ENCODE peak calls at places on chromosomes 6 and 20, in six cellular contexts. One of them, this sample, is unnamed.

GRCh38 chr6:144330588-144330987 is 45.5 kb downstream of the UTRN start:
- DNase-seq in HepG2: no peak
- DNase-seq in GM12878: no peak
- DNase-seq in endothelial cell of umbilical vein: no peak
- DNase-seq in A549: no peak
- DNase-seq in K562: no peak
- DNase-seq in this sample: no peak

GRCh38 chr6:73314577-73315492 is 39.2 kb downstream of the DPPA5 start:
- DNase-seq in endothelial cell of umbilical vein: no peak
- DNase-seq in K562: no peak
- DNase-seq in HepG2: no peak
- DNase-seq in A549: no peak
- DNase-seq in GM12878: no peak
- DNase-seq in this sample: no peak

GRCh38 chr6:21133902-21134301 is 459.6 kb upstream of the SOX4 start:
- DNase-seq in HepG2: no peak
- DNase-seq in GM12878: no peak
- DNase-seq in K562: no peak
- DNase-seq in endothelial cell of umbilical vein: no peak
- DNase-seq in A549: no peak
- DNase-seq in this sample: no peak

GRCh38 chr20:38628580-38629470 is 27.2 kb downstream of the ARHGAP40 start:
- DNase-seq in HepG2: no peak
- DNase-seq in K562: no peak
- DNase-seq in GM12878: no peak
- DNase-seq in endothelial cell of umbilical vein: no peak
- DNase-seq in A549: no peak
- DNase-seq in this sample: no peak

GRCh38 chr6:134936927-134937326 is 13.0 kb downstream of the ALDH8A1 start:
- DNase-seq in A549: no peak
- DNase-seq in K562: no peak
- DNase-seq in GM12878: no peak
- DNase-seq in HepG2: no peak
- DNase-seq in endothelial cell of umbilical vein: no peak
- DNase-seq in this sample: no peak

GRCh38 chr6:73704798-73705197 is 8.8 kb downstream of the CD109 start:
- DNase-seq in GM12878: no peak
- DNase-seq in HepG2: no peak
- DNase-seq in K562: no peak
- DNase-seq in A549: no peak
- DNase-seq in endothelial cell of umbilical vein: no peak
- DNase-seq in this sample: no peak

GRCh38 chr6:107125771-107126170 is 10.5 kb upstream of the BEND3 start:
- DNase-seq in GM12878: no peak
- DNase-seq in K562: no peak
- DNase-seq in HepG2: no peak
- DNase-seq in A549: no peak
- DNase-seq in endothelial cell of umbilical vein: no peak
- DNase-seq in this sample: no peak

GRCh38 chr20:44702776-44703175 is 12.4 kb upstream of the CCN5 start:
- DNase-seq in K562: no peak
- DNase-seq in A549: no peak
- DNase-seq in endothelial cell of umbilical vein: peak; percentile 94
- DNase-seq in GM12878: no peak
- DNase-seq in HepG2: no peak
- DNase-seq in this sample: peak; percentile 93

GRCh38 chr6:96433950-96434349 is 87.7 kb upstream of the UFL1 start:
- DNase-seq in HepG2: no peak
- DNase-seq in endothelial cell of umbilical vein: no peak
- DNase-seq in GM12878: no peak
- DNase-seq in A549: no peak
- DNase-seq in K562: no peak
- DNase-seq in this sample: no peak

GRCh38 chr20:61584851-61585250 is 332.8 kb downstream of the CDH4 start:
- DNase-seq in GM12878: no peak
- DNase-seq in A549: no peak
- DNase-seq in K562: peak; percentile 6
- DNase-seq in endothelial cell of umbilical vein: no peak
- DNase-seq in HepG2: no peak
- DNase-seq in this sample: no peak

GRCh38 chr6:12296255-12296573 is 6.1 kb downstream of the EDN1 start:
- DNase-seq in HepG2: peak; percentile 73
- DNase-seq in A549: peak; percentile 67
- DNase-seq in GM12878: no peak
- DNase-seq in endothelial cell of umbilical vein: peak; percentile 53
- DNase-seq in K562: no peak
- DNase-seq in this sample: no peak

GRCh38 chr6:157685596-157686280 is 137.3 kb upstream of the SNX9 start:
- DNase-seq in endothelial cell of umbilical vein: no peak
- DNase-seq in GM12878: no peak
- DNase-seq in HepG2: no peak
- DNase-seq in K562: no peak
- DNase-seq in A549: no peak
- DNase-seq in this sample: no peak

GRCh38 chr20:50877232-50877631 is 54.0 kb downstream of the ADNP start:
- DNase-seq in HepG2: no peak
- DNase-seq in GM12878: no peak
- DNase-seq in endothelial cell of umbilical vein: no peak
- DNase-seq in K562: no peak
- DNase-seq in A549: no peak
- DNase-seq in this sample: no peak

GRCh38 chr20:11117808-11118528 is 444.2 kb upstream of the JAG1 start:
- DNase-seq in K562: no peak
- DNase-seq in endothelial cell of umbilical vein: peak; percentile 67
- DNase-seq in HepG2: no peak
- DNase-seq in A549: peak; percentile 44
- DNase-seq in GM12878: no peak
- DNase-seq in this sample: no peak

GRCh38 chr6:106104941-106105340 is 18.8 kb downstream of the PRDM1 start:
- DNase-seq in K562: no peak
- DNase-seq in GM12878: no peak
- DNase-seq in HepG2: no peak
- DNase-seq in A549: no peak
- DNase-seq in endothelial cell of umbilical vein: no peak
- DNase-seq in this sample: no peak

GRCh38 chr6:168789699-168790098 is 348.7 kb downstream of the SMOC2 start:
- DNase-seq in HepG2: no peak
- DNase-seq in endothelial cell of umbilical vein: no peak
- DNase-seq in GM12878: no peak
- DNase-seq in A549: no peak
- DNase-seq in K562: no peak
- DNase-seq in this sample: no peak

GRCh38 chr6:168782211-168782729 is 341.3 kb downstream of the SMOC2 start:
- DNase-seq in A549: no peak
- DNase-seq in K562: no peak
- DNase-seq in GM12878: no peak
- DNase-seq in endothelial cell of umbilical vein: no peak
- DNase-seq in HepG2: no peak
- DNase-seq in this sample: no peak

GRCh38 chr6:168785720-168786511 is 344.9 kb downstream of the SMOC2 start:
- DNase-seq in A549: no peak
- DNase-seq in K562: no peak
- DNase-seq in GM12878: no peak
- DNase-seq in endothelial cell of umbilical vein: no peak
- DNase-seq in HepG2: no peak
- DNase-seq in this sample: no peak

GRCh38 chr6:168784426-168784825 is 343.4 kb downstream of the SMOC2 start:
- DNase-seq in GM12878: no peak
- DNase-seq in HepG2: no peak
- DNase-seq in endothelial cell of umbilical vein: no peak
- DNase-seq in A549: no peak
- DNase-seq in K562: no peak
- DNase-seq in this sample: no peak
- TF ChIP-seq MYC in GM12878: no peak
- TF ChIP-seq MYC in HepG2: no peak
- TF ChIP-seq MYC in endothelial cell of umbilical vein: no peak
- TF ChIP-seq MYC in A549: no peak
- TF ChIP-seq MYC in K562: no peak
- TF ChIP-seq MYC in this sample: no peak

GRCh38 chr6:40910260-40910893 is 128.6 kb downstream of the UNC5CL start:
- DNase-seq in K562: no peak
- DNase-seq in A549: no peak
- DNase-seq in endothelial cell of umbilical vein: no peak
- DNase-seq in HepG2: no peak
- DNase-seq in GM12878: no peak
- DNase-seq in this sample: no peak

GRCh38 chr6:40904583-40905194 is 134.3 kb downstream of the UNC5CL start:
- DNase-seq in K562: no peak
- DNase-seq in GM12878: no peak
- DNase-seq in endothelial cell of umbilical vein: no peak
- DNase-seq in A549: no peak
- DNase-seq in HepG2: no peak
- DNase-seq in this sample: no peak

GRCh38 chr6:40909811-40910210 is 129.2 kb downstream of the UNC5CL start:
- DNase-seq in A549: no peak
- DNase-seq in GM12878: no peak
- DNase-seq in K562: no peak
- DNase-seq in endothelial cell of umbilical vein: no peak
- DNase-seq in HepG2: no peak
- DNase-seq in this sample: no peak

GRCh38 chr6:40906759-40907158 is 132.3 kb downstream of the UNC5CL start:
- DNase-seq in HepG2: no peak
- DNase-seq in GM12878: no peak
- DNase-seq in A549: peak; percentile 65
- DNase-seq in K562: no peak
- DNase-seq in endothelial cell of umbilical vein: peak; percentile 63
- DNase-seq in this sample: no peak

DNA sequence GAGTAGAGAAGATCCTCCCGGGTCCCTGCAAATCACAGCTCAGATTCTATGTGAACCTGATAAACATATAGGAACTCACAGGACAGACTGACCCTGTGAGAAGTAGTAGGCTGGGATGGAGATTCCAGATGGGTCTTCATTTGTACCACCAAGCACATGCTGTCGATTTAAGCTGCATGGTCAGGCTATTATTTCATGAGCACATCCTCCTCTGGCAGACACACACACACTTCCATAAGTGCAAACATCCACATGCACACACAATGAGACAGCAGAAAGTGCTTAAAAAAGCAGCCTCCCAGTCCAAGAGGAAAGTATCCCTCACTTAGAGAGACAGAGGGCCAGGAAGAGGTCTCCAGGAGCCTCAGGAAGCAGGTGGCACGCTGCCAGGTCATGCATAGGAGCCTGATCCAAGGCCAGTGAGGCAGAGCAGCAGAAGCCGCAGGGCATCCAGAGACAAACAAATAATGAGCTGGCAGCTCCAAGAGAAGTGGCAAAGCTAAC is 131.8 kb downstream of the UNC5CL start:
- DNase-seq in HepG2: peak; percentile 19
- DNase-seq in K562: no peak
- DNase-seq in GM12878: no peak
- DNase-seq in A549: peak; percentile 71
- DNase-seq in endothelial cell of umbilical vein: peak; percentile 68
- DNase-seq in this sample: no peak
- TF ChIP-seq MAX in HepG2: no peak
- TF ChIP-seq MAX in K562: no peak
- TF ChIP-seq MAX in GM12878: no peak
- TF ChIP-seq MAX in A549: peak; percentile 71
- TF ChIP-seq MAX in endothelial cell of umbilical vein: no peak
- TF ChIP-seq MAX in this sample: no peak

GRCh38 chr6:28789553-28790083 is 134.2 kb downstream of the TRIM27 start:
- DNase-seq in endothelial cell of umbilical vein: peak; percentile 49
- DNase-seq in A549: no peak
- DNase-seq in HepG2: peak; percentile 80
- DNase-seq in K562: peak; percentile 91
- DNase-seq in GM12878: no peak
- DNase-seq in this sample: peak; percentile 80

GRCh38 chr6:28791002-28791383 is 132.8 kb downstream of the TRIM27 start:
- DNase-seq in GM12878: no peak
- DNase-seq in K562: no peak
- DNase-seq in A549: no peak
- DNase-seq in endothelial cell of umbilical vein: no peak
- DNase-seq in HepG2: no peak
- DNase-seq in this sample: no peak

DNA sequence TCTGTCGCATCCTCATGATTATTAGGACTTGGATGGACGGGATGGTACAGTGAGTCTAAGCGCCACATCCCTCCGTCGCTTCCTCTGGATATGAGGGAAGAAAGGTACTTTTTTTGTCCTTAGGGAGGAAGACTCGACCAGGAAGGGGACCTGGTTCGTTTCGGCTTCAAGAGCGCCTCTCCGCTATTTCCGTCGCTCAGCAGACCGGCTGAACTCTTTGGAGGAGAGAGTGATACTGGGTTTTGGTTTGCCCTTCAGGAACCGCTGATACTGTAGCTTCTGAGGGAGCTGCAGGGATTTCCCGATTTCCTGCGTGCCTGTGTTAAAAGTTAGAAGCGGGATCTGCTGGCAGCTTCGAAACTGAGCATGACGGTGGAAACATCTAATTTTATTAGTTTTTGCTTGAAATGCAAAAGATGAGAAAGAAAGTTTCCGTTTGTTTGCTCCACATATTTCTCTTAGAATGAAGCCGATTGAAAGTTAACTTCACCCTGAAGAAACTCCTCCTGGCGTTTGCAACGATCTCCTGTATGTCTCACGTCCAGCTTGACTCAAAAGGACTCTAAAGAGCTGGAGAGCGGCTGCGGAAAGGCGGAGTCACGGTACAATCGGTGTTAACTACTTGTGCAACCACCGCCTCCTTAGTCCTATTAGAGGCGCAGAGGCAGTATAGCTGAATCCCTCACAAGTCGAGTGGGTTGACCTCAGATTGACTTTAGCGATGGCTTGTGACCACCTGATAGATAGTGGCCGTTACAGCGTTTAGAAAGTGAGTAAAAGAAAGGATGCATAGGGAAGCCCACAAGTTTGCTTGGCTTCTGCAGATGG is 129.4 kb downstream of the TRIM27 start:
- DNase-seq in K562: peak; percentile 89
- DNase-seq in GM12878: no peak
- DNase-seq in endothelial cell of umbilical vein: peak; percentile 29
- DNase-seq in HepG2: peak; percentile 29
- DNase-seq in A549: no peak
- DNase-seq in this sample: peak; percentile 85
- H3K4me3 ChIP-seq in K562: peak overlapping the region; percentile 47
- H3K4me3 ChIP-seq in GM12878: peak overlapping the region; percentile 59
- H3K4me3 ChIP-seq in endothelial cell of umbilical vein: peak overlapping the region; percentile 44
- H3K4me3 ChIP-seq in HepG2: peak overlapping the region; percentile 42
- H3K4me3 ChIP-seq in A549: peak overlapping the region; percentile 42
- H3K4me3 ChIP-seq in this sample: peak overlapping the region; percentile 64

DNA sequence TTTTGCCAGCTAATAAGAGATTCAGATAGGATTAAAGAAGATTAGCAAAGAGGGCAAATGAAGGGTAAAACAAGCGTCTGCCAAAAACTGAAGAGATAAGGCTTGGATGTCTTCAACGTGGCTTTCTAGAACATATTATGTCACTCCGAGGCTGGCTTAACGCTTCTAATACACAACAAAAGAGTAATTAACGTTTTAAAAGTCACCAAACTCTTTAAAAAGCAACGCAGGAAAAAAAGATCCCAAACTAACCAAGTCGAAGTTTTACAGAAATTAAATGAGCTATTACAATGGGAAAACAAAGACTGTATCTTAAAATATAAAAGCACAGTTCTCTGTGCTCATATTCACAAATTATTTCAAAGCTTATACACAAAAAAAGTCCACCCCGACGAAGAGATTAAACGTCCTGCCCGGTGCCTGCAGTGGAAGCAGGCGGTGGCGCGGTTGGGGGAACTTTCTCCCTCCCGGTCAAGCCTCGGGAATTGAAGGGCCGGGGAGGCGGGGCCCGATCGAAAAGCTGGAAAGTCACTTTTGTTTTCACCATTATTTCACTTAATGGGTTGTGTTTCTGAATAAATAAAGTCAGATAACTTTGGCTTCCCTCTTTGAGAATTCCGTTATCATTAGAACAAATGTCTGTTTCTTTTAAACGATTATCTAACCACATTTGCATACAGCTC is 1.2 kb downstream of the MAK start:
- DNase-seq in HepG2: no peak
- DNase-seq in A549: peak; percentile 43
- DNase-seq in GM12878: no peak
- DNase-seq in endothelial cell of umbilical vein: peak; percentile 51
- DNase-seq in K562: peak; percentile 73
- DNase-seq in this sample: peak; percentile 53
- TF ChIP-seq MYC in HepG2: no peak
- TF ChIP-seq MYC in A549: no peak
- TF ChIP-seq MYC in GM12878: no peak
- TF ChIP-seq MYC in endothelial cell of umbilical vein: no peak
- TF ChIP-seq MYC in K562: no peak
- TF ChIP-seq MYC in this sample: no peak